ENCODE peak calls at places on chromosomes 5 and 9, in five cellular contexts. Z, J, V, I and E are unnamed samples.

GRCh38 chr5:157903117-157903450 is 44.1 kb upstream of the CLINT1 start:
- DNase-seq in J (no peak), Z (no peak), V (no peak), I (no peak), E (no peak)

GRCh38 chr9:127723450-127723849 is 7.6 kb downstream of the TTC16 start:
- DNase-seq in Z (no peak), V (peak), I (no peak), J (peak), E (peak)

GRCh38 chr5:72407541-72407940 is 87.4 kb downstream of the PTCD2 start:
- DNase-seq in J (no peak), V (no peak), I (no peak), Z (no peak), E (no peak)

GRCh38 chr5:139058121-139058520 is 140.0 kb downstream of the SIL1 start:
- DNase-seq in V (no peak), Z (no peak), J (no peak), I (no peak), E (no peak)

GRCh38 chr9:123382659-123383511 is 26.9 kb downstream of the CRB2 start:
- DNase-seq in I (no peak), V (peak), J (no peak), Z (no peak), E (no peak)

GRCh38 chr5:102271759-102272158 is 24.3 kb downstream of the SLCO4C1 start:
- DNase-seq in V (no peak), I (no peak), J (no peak), Z (no peak), E (no peak)

GRCh38 chr9:99464568-99464967 is 242.5 kb downstream of the SEC61B start:
- DNase-seq in I (no peak), J (no peak), Z (no peak), V (no peak), E (no peak)

GRCh38 chr5:124742983-124743533 is 3.4 kb downstream of the ZNF608 start:
- DNase-seq in Z (no peak), I (no peak), V (no peak), J (no peak), E (peak)

GRCh38 chr5:1916041-1917001 is 33.6 kb upstream of the IRX4 start:
- DNase-seq in Z (peak), V (no peak), J (peak), I (no peak), E (no peak)

GRCh38 chr5:71529682-71530081 is 57.5 kb upstream of the MCCC2 start:
- DNase-seq in Z (no peak), J (no peak), I (no peak), V (no peak), E (no peak)

GRCh38 chr9:118283488-118283887 is 579.3 kb downstream of the TLR4 start:
- DNase-seq in Z (no peak), J (no peak), V (no peak), I (no peak), E (no peak)

GRCh38 chr5:126938461-126938860 is 91.9 kb downstream of the MARCHF3 start:
- DNase-seq in V (no peak), I (no peak), Z (no peak), J (no peak), E (peak)

GRCh38 chr5:86625148-86625547 is 7.4 kb downstream of the COX7C start:
- DNase-seq in J (no peak), I (no peak), Z (no peak), V (no peak), E (no peak)

GRCh38 chr5:93497101-93497500 is 83.9 kb downstream of the NR2F1-AS1 start:
- DNase-seq in Z (no peak), I (no peak), V (no peak), J (no peak), E (peak)

GRCh38 chr9:93667627-93668026 is 91.2 kb downstream of the PHF2 start:
- DNase-seq in Z (peak), I (no peak), J (no peak), V (peak), E (no peak)

GRCh38 chr5:97979740-97980139 is 793.7 kb upstream of the RGMB start:
- DNase-seq in V (peak), J (no peak), I (no peak), Z (no peak), E (peak)

GRCh38 chr5:100777680-100778281 is 125.3 kb downstream of the ST8SIA4 start:
- DNase-seq in J (no peak), V (no peak), Z (no peak), I (peak), E (peak)

GRCh38 chr5:33837301-33837700 is 54.5 kb downstream of the ADAMTS12 start:
- DNase-seq in I (no peak), J (no peak), V (no peak), Z (no peak), E (no peak)

GRCh38 chr5:60677831-60678664 is 21.9 kb downstream of the DEPDC1B start:
- DNase-seq in J (peak), I (peak), Z (no peak), V (no peak), E (no peak)

GRCh38 chr9:127154390-127155191 is 32.2 kb upstream of the ANGPTL2 start:
- DNase-seq in I (peak), J (peak), Z (peak), V (peak), E (peak)

GRCh38 chr5:67963789-67964519 is 251.6 kb upstream of the PIK3R1 start:
- DNase-seq in Z (no peak), J (peak), V (no peak), I (no peak), E (no peak)

GRCh38 chr5:107619781-107620180 is 51.0 kb downstream of the EFNA5 start:
- DNase-seq in I (no peak), J (no peak), V (no peak), Z (no peak), E (no peak)

GRCh38 chr5:8683528-8683927 is 814.6 kb downstream of the MTRR start:
- DNase-seq in V (no peak), J (no peak), Z (no peak), I (no peak), E (no peak)

GRCh38 chr9:115104908-115105307 is 13.0 kb downstream of the TNC start:
- DNase-seq in Z (no peak), J (no peak), V (no peak), I (no peak), E (no peak)

GRCh38 chr9:37215456-37216229 is 95.3 kb downstream of the ZCCHC7 start:
- DNase-seq in Z (no peak), V (no peak), J (no peak), I (no peak), E (no peak)

GRCh38 chr5:57317341-57317740 is 143.5 kb downstream of the GPBP1 start:
- DNase-seq in I (no peak), Z (no peak), V (no peak), J (no peak), E (peak)

GRCh38 chr5:73974871-73975351 is 348.9 kb downstream of the ARHGEF28 start:
- DNase-seq in Z (no peak), V (peak), I (no peak), J (no peak), E (no peak)

GRCh38 chr5:148374693-148375360 is 8.9 kb upstream of the FBXO38 start:
- DNase-seq in Z (peak), I (peak), J (peak), V (no peak), E (peak)

GRCh38 chr9:1198085-1198484 is 147.9 kb downstream of the DMRT2 start:
- DNase-seq in V (no peak), I (no peak), Z (no peak), J (no peak), E (no peak)

GRCh38 chr5:149382517-149383220 is 3.6 kb upstream of the IL17B start:
- DNase-seq in V (no peak), J (no peak), Z (no peak), I (no peak), E (no peak)

GRCh38 chr5:149381986-149382338 is 2.9 kb upstream of the IL17B start:
- DNase-seq in J (peak), I (peak), Z (peak), V (peak), E (peak)

GRCh38 chr5:149380466-149381121 is 1.5 kb upstream of the IL17B start:
- DNase-seq in I (no peak), Z (no peak), V (peak), J (no peak), E (no peak)

GRCh38 chr5:149379807-149380374 is 799 bp upstream of the IL17B start:
- DNase-seq in V (no peak), Z (no peak), I (no peak), J (no peak), E (no peak)

DNA sequence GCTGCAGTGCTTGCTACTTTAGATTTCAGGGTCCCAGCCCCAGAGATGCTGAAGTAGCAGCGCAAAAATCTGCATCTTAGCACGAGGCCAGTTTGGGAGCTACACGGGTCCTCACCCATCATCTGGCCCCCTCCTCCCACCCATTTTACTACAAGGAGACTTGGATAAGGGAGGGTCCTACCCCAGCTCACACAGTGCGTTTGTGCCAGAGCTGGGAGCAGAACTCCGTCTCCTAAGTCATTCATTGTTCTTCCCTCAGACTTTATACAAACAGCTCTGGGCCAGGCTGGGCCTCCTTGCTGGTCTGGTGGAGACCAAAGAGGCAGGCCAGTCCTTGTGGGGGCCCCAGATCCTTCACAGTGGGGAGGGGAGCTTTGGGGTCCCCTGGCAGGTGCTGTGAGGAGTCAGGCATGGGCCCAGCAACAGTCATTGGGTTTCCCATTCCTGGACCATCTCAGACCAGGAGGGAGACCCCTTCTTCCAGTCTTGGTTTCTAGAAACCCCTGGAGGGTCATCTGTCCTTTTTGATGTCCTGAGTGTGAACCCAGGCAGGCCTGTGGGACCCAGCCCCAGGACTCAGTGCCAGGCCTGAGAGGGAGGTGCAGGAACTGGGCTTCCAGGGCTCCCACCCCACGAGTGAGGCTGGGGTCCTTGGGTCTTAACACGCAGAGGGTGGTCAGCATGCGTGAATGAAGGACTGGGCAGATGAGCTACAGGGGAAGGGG is 2.3 kb upstream of the IL17B start:
- DNase-seq in V (no peak), Z (no peak), I (no peak), J (no peak), E (no peak)
- H3K4me3 ChIP-seq in V (no peak), Z (no peak), I (no peak), J (no peak), E (no peak)

DNA sequence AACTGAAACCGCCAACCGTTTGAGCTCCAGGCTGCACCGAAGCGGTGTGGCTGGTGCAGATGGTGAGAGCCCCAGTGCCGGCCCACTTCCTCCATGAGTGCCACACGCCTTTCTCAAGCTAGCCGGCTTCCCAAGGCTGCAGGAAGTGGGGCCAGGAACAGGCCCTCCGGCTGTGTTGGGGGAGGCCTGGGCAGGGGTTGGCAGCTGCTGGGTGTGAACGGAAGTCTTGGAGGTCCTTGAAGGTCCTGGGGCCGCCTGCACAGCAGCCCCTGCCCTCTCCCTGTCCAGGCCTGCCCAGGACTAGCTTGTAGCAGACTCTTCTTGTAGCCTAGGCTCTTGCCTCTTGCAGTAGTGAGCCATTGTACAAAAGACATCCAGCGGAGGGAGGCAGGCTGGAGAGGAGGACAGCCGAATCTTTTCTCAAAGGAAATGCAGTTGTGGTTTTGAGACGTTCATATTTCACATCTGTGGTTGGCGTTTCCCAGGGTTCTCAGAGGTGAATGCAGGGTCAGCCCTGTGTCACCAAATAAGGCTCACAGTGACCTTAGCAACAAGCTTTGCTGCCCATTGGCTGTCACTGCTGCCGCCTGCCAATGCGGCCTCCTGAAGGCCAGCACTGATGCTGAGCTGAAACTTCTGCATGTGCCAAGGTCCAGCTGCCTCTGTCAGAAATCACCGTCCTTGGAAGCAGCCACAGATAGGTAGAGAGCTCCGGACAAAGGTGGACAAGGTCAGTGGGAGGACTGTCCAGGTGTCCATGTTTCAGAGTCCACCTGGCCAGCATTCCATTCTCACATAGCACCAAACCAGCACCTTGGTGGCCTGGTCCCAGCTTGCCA is 23.9 kb downstream of the IRF1 start:
- DNase-seq in V (peak), J (peak), Z (peak), I (peak), E (peak)
- H3K27ac ChIP-seq in V (peak), J (peak), Z (peak), I (peak), E (peak)

GRCh38 chr9:89999534-90000370 is 394.9 kb downstream of the GADD45G start:
- DNase-seq in J (peak), V (peak), Z (peak), I (peak), E (peak)
- H3K4me3 ChIP-seq in J (peak), V (no peak), Z (no peak), I (peak), E (peak)

DNA sequence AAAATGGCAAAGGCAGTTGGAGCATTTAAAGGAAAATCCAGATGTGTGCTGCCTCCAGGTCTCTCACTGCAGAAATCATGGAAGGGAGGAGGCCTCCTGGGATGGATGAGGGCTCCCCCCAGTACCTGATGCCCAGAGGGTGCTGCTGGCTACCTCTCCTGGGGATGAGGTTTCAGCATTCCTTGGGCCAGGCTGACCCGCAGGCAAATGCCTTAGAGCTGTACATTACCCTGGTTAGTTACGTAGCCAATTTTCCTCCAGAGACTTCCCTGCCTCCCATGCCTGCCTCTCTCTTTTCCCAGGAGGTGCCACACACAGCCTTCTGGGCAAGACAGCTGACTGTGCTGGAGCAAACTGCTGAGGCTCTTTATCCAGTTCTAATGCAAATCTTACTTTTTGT is 65.3 kb downstream of the RGS3 start:
- DNase-seq in I (no peak), Z (no peak), J (no peak), V (no peak), E (no peak)
- H3K27ac ChIP-seq in I (no peak), Z (no peak), J (no peak), V (no peak), E (no peak)

GRCh38 chr9:8867148-8867547 is 1067.6 kb upstream of the DMAC1 start:
- DNase-seq in J (no peak), I (no peak), Z (no peak), V (no peak), E (no peak)

GRCh38 chr9:8868632-8869031 is 1069.1 kb upstream of the DMAC1 start:
- DNase-seq in V (no peak), Z (no peak), I (no peak), J (no peak), E (peak)

GRCh38 chr9:8863064-8863463 is 1063.5 kb upstream of the DMAC1 start:
- DNase-seq in I (no peak), J (no peak), Z (no peak), V (no peak), E (no peak)

GRCh38 chr9:8860925-8861324 is 1061.3 kb upstream of the DMAC1 start:
- DNase-seq in I (no peak), Z (no peak), V (no peak), J (no peak), E (peak)

DNA sequence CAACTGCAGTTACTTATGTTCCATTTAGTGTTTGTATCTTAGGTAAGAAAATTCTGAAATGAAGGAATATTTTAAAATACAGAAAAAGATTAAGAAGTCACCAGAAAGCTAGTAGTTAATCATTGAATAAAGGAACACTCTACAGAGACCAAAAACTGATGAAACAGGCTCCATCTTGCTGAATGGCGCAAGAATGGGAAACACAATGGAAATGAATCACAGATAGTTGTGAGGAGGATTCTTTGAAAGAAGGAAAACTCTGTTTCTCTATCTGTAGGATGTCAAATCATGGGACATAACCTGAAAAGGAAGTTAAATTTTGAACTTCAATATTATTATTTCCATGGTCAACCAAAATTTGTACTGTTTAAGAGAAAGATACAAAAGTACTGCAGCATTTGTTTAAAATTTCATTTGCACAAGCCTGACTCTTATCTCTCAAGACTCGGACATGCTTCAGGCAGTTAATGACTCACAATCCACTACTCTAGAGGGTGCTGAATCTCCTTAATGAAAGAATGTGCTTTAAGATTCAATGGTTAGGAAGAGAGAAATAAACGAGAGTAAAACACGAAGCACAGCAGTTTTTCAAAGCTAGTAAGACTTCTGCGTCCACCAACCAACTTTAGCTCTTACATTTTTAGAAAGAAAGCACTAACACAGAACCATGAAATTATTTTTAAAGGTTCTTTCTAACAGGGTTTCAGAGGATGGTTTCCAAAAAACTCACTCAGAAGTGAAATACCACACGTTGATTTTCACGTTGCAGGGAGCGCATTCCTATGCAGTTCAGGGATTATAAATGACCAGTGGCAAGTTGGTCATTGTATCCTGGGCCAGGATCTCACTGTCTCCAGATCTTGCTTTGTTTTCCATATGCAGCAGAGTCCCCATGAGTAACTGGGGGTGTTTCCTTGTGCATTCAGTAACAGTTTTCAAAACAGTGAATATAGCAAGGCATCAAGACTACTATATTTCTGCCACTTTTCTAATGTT is 1064.6 kb upstream of the DMAC1 start:
- DNase-seq in V (no peak), J (no peak), I (no peak), Z (no peak), E (no peak)
- H3K4me3 ChIP-seq in V (no peak), J (no peak), I (no peak), Z (no peak), E (no peak)

GRCh38 chr9:131713016-131713415 is 26.9 kb downstream of the RAPGEF1 start:
- DNase-seq in Z (no peak), V (no peak), I (no peak), J (peak), E (no peak)
- H3K27ac ChIP-seq in Z (peak), V (peak), I (no peak), J (peak), E (no peak)

DNA sequence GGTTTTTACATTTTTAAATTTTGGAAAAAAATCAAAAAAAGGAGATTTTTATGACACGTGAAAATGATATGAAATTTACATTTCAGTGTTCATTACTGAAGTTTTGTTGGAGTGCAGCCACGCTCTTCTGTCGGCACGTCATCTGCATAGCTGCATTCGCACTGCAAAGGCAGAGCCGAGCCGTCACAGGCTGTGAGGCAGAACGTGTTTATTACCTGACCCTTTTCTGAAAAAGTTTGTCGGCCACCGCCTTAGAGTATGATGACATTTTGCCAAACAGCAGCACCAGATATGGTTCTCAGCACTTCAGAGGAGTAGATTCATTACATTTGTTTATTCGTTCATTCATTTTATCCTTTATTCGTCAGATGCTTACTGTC is 24.1 kb downstream of the HRH2 start:
- DNase-seq in Z (no peak), I (no peak), J (no peak), V (no peak), E (no peak)
- H3K4me3 ChIP-seq in Z (no peak), I (no peak), J (no peak), V (no peak), E (no peak)

DNA sequence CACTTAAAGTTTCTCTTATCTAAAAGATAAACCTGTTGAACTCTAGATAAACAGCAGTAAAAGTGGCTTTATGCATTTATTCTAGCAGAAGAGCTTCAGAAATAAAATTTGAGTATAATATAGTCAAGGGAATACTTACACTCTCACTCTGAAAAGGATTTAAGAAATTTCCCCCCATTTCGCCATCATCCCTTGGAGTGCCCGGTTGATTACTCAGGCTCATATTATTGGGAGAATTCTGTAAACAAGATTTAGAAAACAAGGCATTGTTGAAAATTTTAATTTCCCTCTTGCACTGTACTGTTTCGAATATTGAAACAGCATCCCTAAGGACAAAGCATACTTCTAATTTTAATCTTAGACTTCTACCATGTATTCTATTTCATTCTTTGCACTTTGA is 34.5 kb upstream of the ACOT12 start:
- DNase-seq in Z (no peak), J (no peak), V (no peak), I (no peak), E (no peak)
- H3K27ac ChIP-seq in Z (no peak), J (no peak), V (no peak), I (no peak), E (no peak)